ENCODE peak calls at places on chromosomes 13 and 19, in nine cellular contexts. I, N, C, L, S, W, P, Y and J are unnamed samples.

GRCh38 chr19:46714523-46715106 is 2.3 kb downstream of the PRKD2 start:
- DNase-seq in I (no peak), N (no peak), C (no peak), L (no peak), S (no peak), W (no peak), P (no peak), Y (no peak), J (no peak)

GRCh38 chr19:45952691-45953505 is 20.8 kb downstream of the NOVA2 start:
- DNase-seq in I (peak), N (no peak), C (peak), L (peak), S (no peak), W (peak), P (no peak), Y (no peak), J (no peak)

GRCh38 chr13:71638728-71639127 is 228.3 kb downstream of the DACH1 start:
- DNase-seq in I (no peak), N (no peak), C (no peak), L (no peak), S (no peak), W (no peak), P (no peak), Y (no peak), J (no peak)

GRCh38 chr13:36612242-36612641 is 61.6 kb upstream of the SERTM1 start:
- DNase-seq in I (no peak), N (no peak), C (no peak), L (no peak), S (no peak), W (no peak), P (no peak), Y (no peak), J (no peak)

GRCh38 chr13:32019612-32020233 is 11.9 kb upstream of the FRY start:
- DNase-seq in I (peak), N (no peak), C (peak), L (peak), S (no peak), W (peak), P (no peak), Y (no peak), J (no peak)

GRCh38 chr13:96527497-96527896 is 437.6 kb downstream of the HS6ST3 start:
- DNase-seq in I (no peak), N (no peak), C (no peak), L (no peak), S (no peak), W (no peak), P (no peak), Y (no peak), J (no peak)

GRCh38 chr19:50326101-50326664 is 3.0 kb downstream of the KCNC3 start:
- DNase-seq in I (no peak), N (peak), C (no peak), L (no peak), S (no peak), W (no peak), P (no peak), Y (no peak), J (no peak)

GRCh38 chr13:27744861-27745260 is 47.4 kb upstream of the GSX1 start:
- DNase-seq in I (no peak), N (no peak), C (no peak), L (no peak), S (no peak), W (no peak), P (no peak), Y (no peak), J (no peak)

GRCh38 chr19:45607071-45608029 is 5.3 kb upstream of the GPR4 start:
- DNase-seq in I (peak), N (peak), C (peak), L (peak), S (peak), W (peak), P (no peak), Y (no peak), J (peak)

GRCh38 chr19:46732966-46733692 is 12.7 kb upstream of the FKRP start:
- DNase-seq in I (no peak), N (peak), C (peak), L (peak), S (no peak), W (no peak), P (peak), Y (no peak), J (no peak)

GRCh38 chr13:94389544-94390351 is 89.7 kb downstream of the DCT start:
- DNase-seq in I (no peak), N (no peak), C (no peak), L (no peak), S (no peak), W (peak), P (no peak), Y (no peak), J (no peak)

GRCh38 chr13:26819067-26819466 is 58.5 kb upstream of the GPR12 start:
- DNase-seq in I (peak), N (no peak), C (no peak), L (no peak), S (no peak), W (no peak), P (no peak), Y (no peak), J (no peak)

GRCh38 chr13:28718186-28718537 is 608 bp downstream of the SLC46A3 start:
- DNase-seq in I (no peak), N (no peak), C (no peak), L (no peak), S (no peak), W (peak), P (no peak), Y (peak), J (no peak)

GRCh38 chr13:97946951-97947588 is 6.4 kb upstream of the IPO5 start:
- DNase-seq in I (no peak), N (no peak), C (no peak), L (peak), S (no peak), W (peak), P (no peak), Y (no peak), J (no peak)

GRCh38 chr13:25171517-25172302 is at the start of gene AMER2:
- DNase-seq in I (no peak), N (no peak), C (peak), L (no peak), S (no peak), W (peak), P (no peak), Y (no peak), J (no peak)

GRCh38 chr13:75486146-75486545 is 4.2 kb upstream of the TBC1D4 start:
- DNase-seq in I (no peak), N (no peak), C (no peak), L (peak), S (no peak), W (no peak), P (no peak), Y (no peak), J (no peak)

GRCh38 chr13:113970810-113971470 is 2.9 kb downstream of the C13orf46 start:
- DNase-seq in I (peak), N (peak), C (no peak), L (no peak), S (peak), W (peak), P (no peak), Y (peak), J (no peak)

GRCh38 chr13:113656831-113657671 is 947 bp downstream of the ATP4B start:
- DNase-seq in I (no peak), N (peak), C (peak), L (no peak), S (no peak), W (no peak), P (no peak), Y (no peak), J (peak)

GRCh38 chr13:80237646-80238045 is 103.3 kb downstream of the SPRY2 start:
- DNase-seq in I (no peak), N (no peak), C (no peak), L (no peak), S (no peak), W (no peak), P (no peak), Y (no peak), J (no peak)

GRCh38 chr13:39023316-39023715 is 14.6 kb downstream of the PROSER1 start:
- DNase-seq in I (no peak), N (no peak), C (no peak), L (no peak), S (no peak), W (peak), P (no peak), Y (no peak), J (no peak)

GRCh38 chr13:111359237-111359915 is 38.9 kb downstream of the TEX29 start:
- DNase-seq in I (no peak), N (no peak), C (no peak), L (no peak), S (peak), W (no peak), P (no peak), Y (no peak), J (no peak)

GRCh38 chr13:28751210-28751935 is 32.6 kb upstream of the SLC46A3 start:
- DNase-seq in I (no peak), N (no peak), C (no peak), L (no peak), S (no peak), W (peak), P (no peak), Y (no peak), J (no peak)

GRCh38 chr13:113845055-113845454 is 18.8 kb downstream of the GAS6 start:
- DNase-seq in I (no peak), N (peak), C (no peak), L (no peak), S (no peak), W (no peak), P (no peak), Y (no peak), J (peak)

GRCh38 chr13:46961719-46962118 is 64.9 kb upstream of the HTR2A start:
- DNase-seq in I (no peak), N (no peak), C (no peak), L (peak), S (no peak), W (peak), P (no peak), Y (no peak), J (no peak)

GRCh38 chr19:55112781-55113569 is 4.5 kb downstream of the PPP1R12C start:
- DNase-seq in I (no peak), N (peak), C (no peak), L (no peak), S (no peak), W (no peak), P (no peak), Y (no peak), J (no peak)

GRCh38 chr13:110680852-110681251 is 25.1 kb downstream of the CARS2 start:
- DNase-seq in I (no peak), N (no peak), C (no peak), L (peak), S (no peak), W (no peak), P (no peak), Y (no peak), J (no peak)

GRCh38 chr13:67070306-67070705 is 159.8 kb downstream of the PCDH9 start:
- DNase-seq in I (no peak), N (no peak), C (no peak), L (no peak), S (no peak), W (no peak), P (no peak), Y (no peak), J (no peak)
- H3K27ac ChIP-seq in I (no peak), N (no peak), C (no peak), L (peak), S (no peak), W (no peak), P (no peak), Y (no peak), J (no peak)

GRCh38 chr13:76885203-76886004 is 801 bp downstream of the KCTD12 start:
- DNase-seq in I (peak), N (peak), C (peak), L (peak), S (peak), W (peak), P (peak), Y (no peak), J (peak)
- TF ChIP-seq CTCF in I (peak), N (peak), C (peak), L (peak), S (no peak), W (peak), P (peak), Y (peak), J (no peak)

GRCh38 chr13:62246581-62246980 is 830.9 kb upstream of the PCDH20 start:
- DNase-seq in I (no peak), N (no peak), C (no peak), L (no peak), S (no peak), W (no peak), P (no peak), Y (no peak), J (no peak)

GRCh38 chr13:62243146-62243545 is 827.5 kb upstream of the PCDH20 start:
- DNase-seq in I (no peak), N (no peak), C (no peak), L (no peak), S (no peak), W (no peak), P (no peak), Y (no peak), J (no peak)
- H3K27ac ChIP-seq in I (no peak), N (no peak), C (no peak), L (no peak), S (no peak), W (no peak), P (no peak), Y (no peak), J (no peak)

GRCh38 chr19:845707-846481 is 5.1 kb downstream of the PRTN3 start:
- DNase-seq in I (no peak), N (no peak), C (no peak), L (no peak), S (no peak), W (no peak), P (no peak), Y (no peak), J (no peak)

GRCh38 chr19:843836-844299 is 3.1 kb downstream of the PRTN3 start:
- DNase-seq in I (no peak), N (no peak), C (no peak), L (no peak), S (no peak), W (no peak), P (no peak), Y (no peak), J (no peak)

GRCh38 chr19:844300-844971 is 3.6 kb downstream of the PRTN3 start:
- DNase-seq in I (no peak), N (no peak), C (no peak), L (no peak), S (no peak), W (no peak), P (no peak), Y (no peak), J (no peak)

GRCh38 chr19:840519-841206 is at the start of gene PRTN3:
- DNase-seq in I (no peak), N (no peak), C (no peak), L (no peak), S (no peak), W (no peak), P (no peak), Y (no peak), J (no peak)

GRCh38 chr19:843180-843835 is 2.5 kb downstream of the PRTN3 start:
- DNase-seq in I (no peak), N (peak), C (peak), L (no peak), S (no peak), W (no peak), P (no peak), Y (no peak), J (no peak)
- TF ChIP-seq CTCF in I (no peak), N (no peak), C (no peak), L (no peak), S (no peak), W (no peak), P (no peak), Y (no peak), J (no peak)

DNA sequence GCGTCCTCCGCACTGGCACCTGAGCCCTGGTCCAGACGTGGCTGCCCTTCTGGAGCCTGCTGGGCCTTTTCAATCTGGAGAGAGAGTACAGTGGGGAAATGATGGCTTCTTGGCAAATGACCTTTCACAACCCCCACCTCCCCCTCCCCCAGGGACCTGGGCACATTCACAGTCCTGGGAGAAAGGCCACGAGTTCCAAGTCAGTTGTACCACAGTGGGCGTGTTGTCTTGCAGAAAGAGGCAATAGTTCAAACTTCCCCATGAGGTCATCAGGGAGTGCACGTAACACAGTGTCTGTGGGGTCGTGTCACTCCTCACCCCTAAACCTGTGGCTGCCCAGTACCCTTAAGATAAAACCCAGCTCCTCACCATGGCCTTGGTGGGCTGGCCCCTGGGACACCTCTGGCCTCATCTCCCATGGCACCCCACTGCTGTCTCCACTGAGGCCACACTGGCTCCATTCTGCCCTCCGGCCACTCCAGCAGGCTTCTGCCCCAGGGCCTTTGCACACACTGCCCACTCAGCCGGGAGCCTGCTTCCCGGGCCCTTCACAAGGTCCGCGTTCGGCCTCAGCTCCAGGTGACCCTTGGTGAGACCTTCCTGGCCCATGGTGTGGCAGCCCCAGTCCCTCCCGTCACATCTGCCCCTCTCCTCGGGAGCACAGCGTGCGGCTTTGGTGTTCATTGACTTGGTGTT is 13.3 kb downstream of the PLIN4 start:
- DNase-seq in I (no peak), N (no peak), C (no peak), L (no peak), S (no peak), W (no peak), P (no peak), Y (no peak), J (no peak)
- H3K27ac ChIP-seq in I (no peak), N (no peak), C (no peak), L (no peak), S (no peak), W (no peak), P (no peak), Y (no peak), J (no peak)

GRCh38 chr19:16188521-16188920 is 3.3 kb downstream of the FAM32A start:
- DNase-seq in I (no peak), N (no peak), C (no peak), L (no peak), S (no peak), W (no peak), P (no peak), Y (no peak), J (no peak)

GRCh38 chr19:16184665-16185122 is 516 bp upstream of the FAM32A start:
- DNase-seq in I (no peak), N (no peak), C (no peak), L (no peak), S (no peak), W (no peak), P (no peak), Y (no peak), J (no peak)

GRCh38 chr19:16180611-16181010 is 4.6 kb upstream of the FAM32A start:
- DNase-seq in I (no peak), N (no peak), C (no peak), L (no peak), S (no peak), W (peak), P (no peak), Y (no peak), J (no peak)

GRCh38 chr19:16185925-16186234 is 670 bp downstream of the FAM32A start:
- DNase-seq in I (no peak), N (no peak), C (no peak), L (no peak), S (no peak), W (no peak), P (no peak), Y (no peak), J (no peak)

GRCh38 chr19:16185123-16185924 is at the start of gene FAM32A:
- DNase-seq in I (peak), N (peak), C (peak), L (peak), S (peak), W (peak), P (peak), Y (peak), J (peak)
- TF ChIP-seq CTCF in I (no peak), N (peak), C (peak), L (peak), S (no peak), W (no peak), P (peak), Y (no peak), J (peak)

DNA sequence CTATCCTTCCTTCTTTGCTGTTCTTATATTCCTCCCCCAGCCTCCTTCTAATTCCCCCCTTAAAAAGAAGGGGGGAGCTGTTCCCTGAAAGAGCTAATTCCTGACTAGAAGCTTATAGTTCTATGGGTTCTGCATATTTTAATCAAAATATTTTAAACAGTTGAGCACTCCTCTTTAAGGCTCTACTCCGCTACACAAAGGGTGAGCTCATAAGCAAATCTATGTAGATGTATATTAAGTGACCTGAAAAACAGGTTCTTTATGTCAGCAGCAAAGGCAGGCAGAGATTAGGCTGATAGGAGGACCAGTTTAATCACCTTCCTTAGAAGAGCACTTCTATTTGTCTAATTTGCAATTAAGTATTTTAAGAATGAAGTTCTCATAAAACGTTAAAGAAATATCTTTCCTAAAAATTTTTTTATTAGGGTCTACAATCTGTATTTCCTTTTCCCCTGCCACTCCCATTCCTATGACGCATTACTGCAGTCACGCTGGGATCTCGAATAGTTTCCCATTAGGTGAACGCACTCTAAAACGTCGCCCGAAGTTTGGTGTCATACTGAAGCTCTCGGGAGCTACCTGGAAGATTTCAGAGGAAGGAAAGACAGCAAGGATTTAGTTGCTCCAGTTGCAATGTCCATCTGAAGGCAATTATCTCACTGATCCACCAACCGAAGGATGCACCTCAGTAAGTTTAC is 5.1 kb downstream of the EFNB2 start:
- DNase-seq in I (peak), N (no peak), C (no peak), L (no peak), S (no peak), W (no peak), P (no peak), Y (no peak), J (no peak)
- H3K27ac ChIP-seq in I (peak), N (peak), C (no peak), L (no peak), S (peak), W (no peak), P (peak), Y (peak), J (no peak)

GRCh38 chr19:18263324-18264215 is 10.7 kb downstream of the IQCN start:
- DNase-seq in I (no peak), N (no peak), C (no peak), L (no peak), S (no peak), W (no peak), P (no peak), Y (no peak), J (no peak)

GRCh38 chr19:18262917-18263316 is 11.3 kb downstream of the IQCN start:
- DNase-seq in I (no peak), N (no peak), C (no peak), L (no peak), S (no peak), W (peak), P (no peak), Y (no peak), J (no peak)

GRCh38 chr19:18265611-18265981 is 8.7 kb downstream of the IQCN start:
- DNase-seq in I (no peak), N (no peak), C (no peak), L (no peak), S (no peak), W (no peak), P (no peak), Y (no peak), J (no peak)

GRCh38 chr19:18264956-18265610 is 9.2 kb downstream of the IQCN start:
- DNase-seq in I (no peak), N (no peak), C (no peak), L (no peak), S (no peak), W (no peak), P (no peak), Y (no peak), J (no peak)

DNA sequence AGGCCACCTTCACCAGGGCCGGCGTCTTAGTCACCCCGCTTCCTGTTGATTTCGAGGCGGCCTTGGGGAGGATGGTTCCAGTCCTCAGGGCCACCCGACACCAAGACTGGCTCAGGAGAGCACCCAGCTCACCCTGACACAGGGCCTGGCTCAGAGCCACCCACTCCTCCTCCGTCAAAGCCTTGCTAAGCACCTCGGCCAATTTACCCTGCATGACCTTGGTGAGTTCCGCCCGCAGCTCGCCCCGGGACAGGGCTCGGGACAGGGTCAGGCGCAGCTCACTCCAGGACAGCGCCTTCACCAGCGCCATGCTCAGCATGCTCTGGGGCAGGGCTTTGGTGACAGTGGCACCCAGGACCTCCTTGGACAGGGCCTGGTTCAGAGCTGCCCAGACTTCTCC is 9.8 kb downstream of the IQCN start:
- DNase-seq in I (no peak), N (no peak), C (peak), L (no peak), S (no peak), W (no peak), P (no peak), Y (no peak), J (no peak)
- TF ChIP-seq CTCF in I (no peak), N (no peak), C (no peak), L (no peak), S (no peak), W (no peak), P (no peak), Y (no peak), J (no peak)